ENCODE peak calls at places on chromosomes 4 and X, in seven cellular contexts. R is fibroblast of the aortic adventitia, P is OCI-LY7, E is neural crest cell, N is AG09319, Q is MCF 10A, U is GM23338. V is an unnamed sample.
A peak's percentile ranks its signal among the peaks of the same experiment; 100 is the strongest.

GRCh38 chr4:80425701-80426100 is 90.2 kb downstream of the CFAP299 start:
- DNase-seq in P (no peak), Q (no peak), U (no peak), R (no peak), E (no peak), N (no peak), V (no peak)

GRCh38 chrX:19122641-19123009 is 357 bp upstream of the ADGRG2 start:
- DNase-seq in N (no peak), Q (no peak), P (no peak), E (no peak), R (no peak), U (peak; percentile 15), V (no peak)

GRCh38 chr4:20017035-20017434 is 234.7 kb upstream of the SLIT2 start:
- DNase-seq in U (no peak), E (no peak), P (no peak), Q (no peak), R (peak; percentile 91), N (peak; percentile 25), V (peak; percentile 83)

GRCh38 chr4:105196523-105197145 is 50.0 kb downstream of the TET2 start:
- DNase-seq in N (no peak), U (peak; percentile 36), P (no peak), R (no peak), Q (peak; percentile 30), E (no peak), V (peak; percentile 15)

GRCh38 chrX:34656842-34657780 is at the start of gene TMEM47:
- DNase-seq in U (peak; percentile 87), R (peak; percentile 66), P (no peak), N (peak; percentile 55), E (peak; percentile 77), Q (peak; percentile 73), V (peak; percentile 70)

GRCh38 chrX:151151668-151152267 is 24.6 kb upstream of the GPR50 start:
- DNase-seq in Q (peak; percentile 71), R (peak; percentile 68), E (no peak), U (peak; percentile 66), P (peak; percentile 52), N (peak; percentile 10), V (peak; percentile 57)

GRCh38 chr4:121642876-121643585 is 53.7 kb downstream of the ANXA5 start:
- DNase-seq in Q (no peak), N (no peak), P (no peak), E (no peak), U (no peak), R (no peak), V (no peak)

GRCh38 chr4:98659741-98660507 is 1.5 kb upstream of the TSPAN5 start:
- DNase-seq in N (no peak), R (peak; percentile 33), U (no peak), Q (peak; percentile 69), P (no peak), E (no peak), V (peak; percentile 64)

GRCh38 chr4:122854860-122855259 is 28.2 kb downstream of the FGF2 start:
- DNase-seq in U (no peak), N (no peak), R (peak; percentile 30), Q (no peak), E (no peak), P (no peak), V (no peak)

GRCh38 chr4:120749445-120750151 is 172.9 kb downstream of the PRDM5 start:
- DNase-seq in N (no peak), Q (no peak), E (no peak), R (no peak), P (peak; percentile 98), U (no peak), V (no peak)

GRCh38 chr4:103484521-103484920 is 235.3 kb downstream of the TACR3 start:
- DNase-seq in P (no peak), N (no peak), U (no peak), R (no peak), Q (no peak), E (no peak), V (no peak)

GRCh38 chr4:163607292-163607691 is 112.8 kb downstream of the TMA16 start:
- DNase-seq in E (no peak), N (no peak), P (no peak), Q (no peak), R (no peak), U (no peak), V (no peak)

GRCh38 chrX:12958461-12958860 is 16.4 kb upstream of the TMSB4X start:
- DNase-seq in Q (no peak), P (peak; percentile 61), E (no peak), R (no peak), U (no peak), N (no peak), V (no peak)

GRCh38 chrX:9587551-9588096 is 122.8 kb downstream of the TBL1X start:
- DNase-seq in R (no peak), N (no peak), P (no peak), E (no peak), Q (no peak), U (no peak), V (no peak)

GRCh38 chrX:70231666-70232065 is 2.8 kb upstream of the AWAT1 start:
- DNase-seq in U (no peak), N (no peak), Q (no peak), R (no peak), E (no peak), P (no peak), V (no peak)

GRCh38 chr4:122090989-122091388 is 61.1 kb upstream of the BLTP1 start:
- DNase-seq in U (no peak), R (no peak), E (no peak), N (no peak), P (no peak), Q (no peak), V (no peak)

GRCh38 chrX:102712216-102712966 is at the start of gene GPRASP2:
- DNase-seq in P (no peak), Q (peak; percentile 28), E (peak; percentile 38), R (peak; percentile 17), N (no peak), U (peak; percentile 58), V (peak; percentile 29)

GRCh38 chr4:60729194-60729593 is 470.9 kb upstream of the ADGRL3 start:
- DNase-seq in P (no peak), Q (no peak), E (no peak), R (no peak), N (no peak), U (no peak), V (peak; percentile 43)

GRCh38 chr4:52848255-52848654 is 13.9 kb upstream of the RASL11B start:
- DNase-seq in P (no peak), N (no peak), E (no peak), U (no peak), Q (no peak), R (no peak), V (no peak)

GRCh38 chr4:57136281-57136680 is 26.1 kb upstream of the IGFBP7 start:
- DNase-seq in Q (no peak), R (peak; percentile 60), U (no peak), E (no peak), N (no peak), P (no peak), V (no peak)

GRCh38 chr4:58807843-58808605 is 1697.8 kb upstream of the IGFBP7 start:
- DNase-seq in Q (no peak), U (no peak), E (no peak), N (no peak), P (no peak), R (no peak), V (no peak)

GRCh38 chr4:147201016-147201415 is 255.4 kb upstream of the TTC29 start:
- DNase-seq in Q (no peak), P (no peak), U (no peak), E (no peak), N (no peak), R (no peak), V (no peak)

GRCh38 chrX:147602297-147602696 is 309.4 kb upstream of the FMR1 start:
- DNase-seq in Q (peak; percentile 30), E (no peak), R (no peak), N (no peak), P (peak; percentile 5), U (peak; percentile 4), V (no peak)

GRCh38 chrX:129842510-129843208 is 1.0 kb downstream of the ZDHHC9 start:
- DNase-seq in Q (peak; percentile 28), E (no peak), U (peak; percentile 30), P (peak; percentile 11), N (peak; percentile 22), R (peak; percentile 58), V (peak; percentile 50)

GRCh38 chr4:129094347-129094746 is 1.0 kb upstream of the SCLT1 start:
- DNase-seq in Q (no peak), U (no peak), N (no peak), P (no peak), E (no peak), R (peak; percentile 2), V (peak; percentile 2)

GRCh38 chr4:100348472-100348871 is 158.2 kb upstream of the DDIT4L start:
- DNase-seq in Q (peak; percentile 91), E (no peak), U (no peak), N (peak; percentile 14), R (peak; percentile 85), P (no peak), V (peak; percentile 69)

GRCh38 chrX:112819013-112819635 is 21.5 kb downstream of the AMOT start:
- DNase-seq in N (peak; percentile 64), P (no peak), E (no peak), U (no peak), Q (peak; percentile 50), R (peak; percentile 82), V (peak; percentile 33)

GRCh38 chr4:87035881-87036509 is 101.2 kb downstream of the AFF1 start:
- DNase-seq in R (no peak), P (peak; percentile 21), N (no peak), Q (no peak), U (no peak), E (no peak), V (no peak)

GRCh38 chr4:176150283-176150682 is 45.1 kb downstream of the SPATA4 start:
- DNase-seq in P (peak; percentile 24), R (peak; percentile 65), E (no peak), Q (peak; percentile 48), N (peak; percentile 11), U (peak; percentile 13), V (peak; percentile 66)
- TF ChIP-seq CTCF in P (peak; percentile 69), R (peak; percentile 33), E (peak; percentile 56), Q (peak; percentile 37), N (peak; percentile 39), U (peak; percentile 43), V (peak; percentile 19)

GRCh38 chrX:66030505-66031317 is 9.2 kb downstream of the VSIG4 start:
- DNase-seq in N (no peak), U (peak; percentile 49), E (no peak), R (peak; percentile 48), P (peak; percentile 55), Q (peak; percentile 50), V (peak; percentile 15)
- TF ChIP-seq CTCF in N (peak; percentile 57), U (peak; percentile 53), E (peak; percentile 54), R (peak; percentile 78), P (peak; percentile 73), Q (peak; percentile 55), V (peak; percentile 75)

DNA sequence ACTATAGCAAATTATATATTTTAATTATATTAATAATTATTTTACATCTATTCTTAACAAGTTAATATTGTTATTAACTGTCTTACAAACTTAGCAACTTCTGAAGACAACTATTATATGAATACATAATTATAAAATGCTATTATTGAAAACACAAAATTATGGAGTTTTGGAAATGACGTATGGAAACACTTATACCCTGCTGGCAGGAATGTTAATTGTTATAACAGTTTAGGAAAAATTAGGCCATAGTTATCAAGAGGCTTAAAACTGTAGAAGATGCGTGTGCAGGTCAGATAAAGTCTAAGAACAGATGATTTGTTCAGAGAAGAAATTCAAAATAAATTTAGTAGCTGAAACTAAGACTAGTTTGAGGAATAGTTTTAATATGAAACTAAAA is 211.7 kb downstream of the FAT4 start:
- DNase-seq in R (no peak), E (no peak), Q (peak; percentile 3), U (no peak), P (no peak), N (no peak), V (no peak)
- TF ChIP-seq CTCF in R (no peak), E (peak; percentile 48), Q (peak; percentile 28), U (peak; percentile 49), P (no peak), N (no peak), V (peak; percentile 11)

GRCh38 chrX:15493118-15494082 is at the start of gene PIR:
- DNase-seq in Q (peak; percentile 96), U (peak; percentile 90), R (peak; percentile 78), N (peak; percentile 65), P (peak; percentile 50), E (peak; percentile 82), V (peak; percentile 84)
- TF ChIP-seq CTCF in Q (peak; percentile 34), U (peak; percentile 34), R (peak; percentile 56), N (peak; percentile 46), P (peak; percentile 66), E (peak; percentile 65), V (peak; percentile 42)